ENCODE peak calls at places on chromosomes 7 and 10, in eight cellular contexts. One of them, this sample, is unnamed.

GRCh38 chr7:33726582-33726981 is 178.8 kb upstream of the BMPER start:
- DNase-seq in NCI-H2081 treated with DMSO at 0.1 percent for 48 hours: no peak
- DNase-seq in left ventricle myocardium superior: no peak
- DNase-seq in brain microvascular endothelial cell: no peak
- DNase-seq in erythroblast: no peak
- DNase-seq in MV-4-11: no peak
- DNase-seq in NCI-H1092 treated with DMSO at 0.1 percent for 48 hours: no peak
- DNase-seq in stimulated activated CD4-positive, alpha-beta T cell treated with anti-CD3 and anti-CD28 coated beads, Interleukin-15, amount 100 ng/mL, for 1 hour: no peak
- DNase-seq in this sample: peak; percentile 38

GRCh38 chr7:40147371-40148246 is 12.8 kb downstream of the SUGCT start:
- DNase-seq in brain microvascular endothelial cell: peak; percentile 21
- DNase-seq in stimulated activated CD4-positive, alpha-beta T cell treated with anti-CD3 and anti-CD28 coated beads, Interleukin-15, amount 100 ng/mL, for 1 hour: no peak
- DNase-seq in NCI-H2081 treated with DMSO at 0.1 percent for 48 hours: no peak
- DNase-seq in left ventricle myocardium superior: no peak
- DNase-seq in erythroblast: no peak
- DNase-seq in NCI-H1092 treated with DMSO at 0.1 percent for 48 hours: no peak
- DNase-seq in MV-4-11: no peak
- DNase-seq in this sample: no peak

GRCh38 chr10:84126785-84127167 is 12.5 kb upstream of the GHITM start:
- DNase-seq in left ventricle myocardium superior: no peak
- DNase-seq in brain microvascular endothelial cell: no peak
- DNase-seq in NCI-H1092 treated with DMSO at 0.1 percent for 48 hours: no peak
- DNase-seq in stimulated activated CD4-positive, alpha-beta T cell treated with anti-CD3 and anti-CD28 coated beads, Interleukin-15, amount 100 ng/mL, for 1 hour: no peak
- DNase-seq in erythroblast: no peak
- DNase-seq in NCI-H2081 treated with DMSO at 0.1 percent for 48 hours: no peak
- DNase-seq in MV-4-11: no peak
- DNase-seq in this sample: no peak

GRCh38 chr10:61024801-61025201 is 80.8 kb upstream of the RHOBTB1 start:
- DNase-seq in NCI-H2081 treated with DMSO at 0.1 percent for 48 hours: no peak
- DNase-seq in MV-4-11: no peak
- DNase-seq in left ventricle myocardium superior: no peak
- DNase-seq in stimulated activated CD4-positive, alpha-beta T cell treated with anti-CD3 and anti-CD28 coated beads, Interleukin-15, amount 100 ng/mL, for 1 hour: no peak
- DNase-seq in brain microvascular endothelial cell: peak; percentile 24
- DNase-seq in NCI-H1092 treated with DMSO at 0.1 percent for 48 hours: no peak
- DNase-seq in erythroblast: peak; percentile 1
- DNase-seq in this sample: no peak

GRCh38 chr10:48439581-48440041 is 133.1 kb downstream of the MAPK8 start:
- DNase-seq in left ventricle myocardium superior: no peak
- DNase-seq in erythroblast: no peak
- DNase-seq in MV-4-11: no peak
- DNase-seq in NCI-H2081 treated with DMSO at 0.1 percent for 48 hours: no peak
- DNase-seq in NCI-H1092 treated with DMSO at 0.1 percent for 48 hours: no peak
- DNase-seq in brain microvascular endothelial cell: no peak
- DNase-seq in stimulated activated CD4-positive, alpha-beta T cell treated with anti-CD3 and anti-CD28 coated beads, Interleukin-15, amount 100 ng/mL, for 1 hour: no peak
- DNase-seq in this sample: no peak

GRCh38 chr7:77933394-77933793 is 134.8 kb downstream of the PHTF2 start:
- DNase-seq in brain microvascular endothelial cell: peak; percentile 37
- DNase-seq in NCI-H2081 treated with DMSO at 0.1 percent for 48 hours: no peak
- DNase-seq in erythroblast: no peak
- DNase-seq in NCI-H1092 treated with DMSO at 0.1 percent for 48 hours: no peak
- DNase-seq in MV-4-11: peak; percentile 34
- DNase-seq in left ventricle myocardium superior: no peak
- DNase-seq in stimulated activated CD4-positive, alpha-beta T cell treated with anti-CD3 and anti-CD28 coated beads, Interleukin-15, amount 100 ng/mL, for 1 hour: no peak
- DNase-seq in this sample: peak; percentile 74

GRCh38 chr7:32506266-32507054 is 11.2 kb downstream of the AVL9 start:
- DNase-seq in MV-4-11: peak; percentile 72
- DNase-seq in NCI-H1092 treated with DMSO at 0.1 percent for 48 hours: no peak
- DNase-seq in erythroblast: peak; percentile 89
- DNase-seq in stimulated activated CD4-positive, alpha-beta T cell treated with anti-CD3 and anti-CD28 coated beads, Interleukin-15, amount 100 ng/mL, for 1 hour: no peak
- DNase-seq in NCI-H2081 treated with DMSO at 0.1 percent for 48 hours: no peak
- DNase-seq in brain microvascular endothelial cell: peak; percentile 93
- DNase-seq in left ventricle myocardium superior: no peak
- DNase-seq in this sample: peak; percentile 97

GRCh38 chr7:106704000-106704840 is 43.3 kb upstream of the CCDC71L start:
- DNase-seq in MV-4-11: no peak
- DNase-seq in NCI-H1092 treated with DMSO at 0.1 percent for 48 hours: no peak
- DNase-seq in brain microvascular endothelial cell: no peak
- DNase-seq in NCI-H2081 treated with DMSO at 0.1 percent for 48 hours: no peak
- DNase-seq in stimulated activated CD4-positive, alpha-beta T cell treated with anti-CD3 and anti-CD28 coated beads, Interleukin-15, amount 100 ng/mL, for 1 hour: no peak
- DNase-seq in left ventricle myocardium superior: no peak
- DNase-seq in erythroblast: no peak
- DNase-seq in this sample: no peak

GRCh38 chr7:120961638-120962173 is 11.1 kb downstream of the ING3 start:
- DNase-seq in stimulated activated CD4-positive, alpha-beta T cell treated with anti-CD3 and anti-CD28 coated beads, Interleukin-15, amount 100 ng/mL, for 1 hour: no peak
- DNase-seq in NCI-H1092 treated with DMSO at 0.1 percent for 48 hours: no peak
- DNase-seq in left ventricle myocardium superior: no peak
- DNase-seq in MV-4-11: no peak
- DNase-seq in erythroblast: no peak
- DNase-seq in NCI-H2081 treated with DMSO at 0.1 percent for 48 hours: no peak
- DNase-seq in brain microvascular endothelial cell: no peak
- DNase-seq in this sample: no peak

GRCh38 chr10:77629775-77630565 is 7.6 kb downstream of the KCNMA1 start:
- DNase-seq in stimulated activated CD4-positive, alpha-beta T cell treated with anti-CD3 and anti-CD28 coated beads, Interleukin-15, amount 100 ng/mL, for 1 hour: no peak
- DNase-seq in left ventricle myocardium superior: no peak
- DNase-seq in MV-4-11: no peak
- DNase-seq in NCI-H1092 treated with DMSO at 0.1 percent for 48 hours: no peak
- DNase-seq in brain microvascular endothelial cell: peak; percentile 32
- DNase-seq in NCI-H2081 treated with DMSO at 0.1 percent for 48 hours: no peak
- DNase-seq in erythroblast: no peak
- DNase-seq in this sample: no peak

GRCh38 chr7:72278550-72278949 is 133.6 kb downstream of the CALN1 start:
- DNase-seq in MV-4-11: no peak
- DNase-seq in NCI-H2081 treated with DMSO at 0.1 percent for 48 hours: no peak
- DNase-seq in left ventricle myocardium superior: no peak
- DNase-seq in erythroblast: no peak
- DNase-seq in brain microvascular endothelial cell: no peak
- DNase-seq in NCI-H1092 treated with DMSO at 0.1 percent for 48 hours: no peak
- DNase-seq in stimulated activated CD4-positive, alpha-beta T cell treated with anti-CD3 and anti-CD28 coated beads, Interleukin-15, amount 100 ng/mL, for 1 hour: no peak
- DNase-seq in this sample: no peak

GRCh38 chr7:2258661-2259365 is 16.8 kb downstream of the NUDT1 start:
- DNase-seq in NCI-H2081 treated with DMSO at 0.1 percent for 48 hours: no peak
- DNase-seq in left ventricle myocardium superior: no peak
- DNase-seq in erythroblast: no peak
- DNase-seq in NCI-H1092 treated with DMSO at 0.1 percent for 48 hours: no peak
- DNase-seq in MV-4-11: no peak
- DNase-seq in stimulated activated CD4-positive, alpha-beta T cell treated with anti-CD3 and anti-CD28 coated beads, Interleukin-15, amount 100 ng/mL, for 1 hour: no peak
- DNase-seq in brain microvascular endothelial cell: no peak
- DNase-seq in this sample: no peak

GRCh38 chr7:155372782-155373358 is 75.2 kb downstream of the INSIG1 start:
- DNase-seq in erythroblast: no peak
- DNase-seq in NCI-H2081 treated with DMSO at 0.1 percent for 48 hours: no peak
- DNase-seq in MV-4-11: no peak
- DNase-seq in NCI-H1092 treated with DMSO at 0.1 percent for 48 hours: no peak
- DNase-seq in left ventricle myocardium superior: no peak
- DNase-seq in brain microvascular endothelial cell: no peak
- DNase-seq in stimulated activated CD4-positive, alpha-beta T cell treated with anti-CD3 and anti-CD28 coated beads, Interleukin-15, amount 100 ng/mL, for 1 hour: no peak
- DNase-seq in this sample: no peak

GRCh38 chr10:129470103-129470851 is 3.2 kb downstream of the MGMT start:
- DNase-seq in NCI-H2081 treated with DMSO at 0.1 percent for 48 hours: no peak
- DNase-seq in left ventricle myocardium superior: no peak
- DNase-seq in brain microvascular endothelial cell: no peak
- DNase-seq in stimulated activated CD4-positive, alpha-beta T cell treated with anti-CD3 and anti-CD28 coated beads, Interleukin-15, amount 100 ng/mL, for 1 hour: no peak
- DNase-seq in MV-4-11: no peak
- DNase-seq in NCI-H1092 treated with DMSO at 0.1 percent for 48 hours: no peak
- DNase-seq in erythroblast: no peak
- DNase-seq in this sample: no peak

GRCh38 chr7:15104411-15105092 is 202.0 kb upstream of the DGKB start:
- DNase-seq in erythroblast: no peak
- DNase-seq in brain microvascular endothelial cell: no peak
- DNase-seq in stimulated activated CD4-positive, alpha-beta T cell treated with anti-CD3 and anti-CD28 coated beads, Interleukin-15, amount 100 ng/mL, for 1 hour: no peak
- DNase-seq in NCI-H1092 treated with DMSO at 0.1 percent for 48 hours: peak; percentile 96
- DNase-seq in MV-4-11: no peak
- DNase-seq in NCI-H2081 treated with DMSO at 0.1 percent for 48 hours: peak; percentile 53
- DNase-seq in left ventricle myocardium superior: no peak
- DNase-seq in this sample: no peak

GRCh38 chr7:41060796-41061195 is 642.1 kb downstream of the INHBA start:
- DNase-seq in stimulated activated CD4-positive, alpha-beta T cell treated with anti-CD3 and anti-CD28 coated beads, Interleukin-15, amount 100 ng/mL, for 1 hour: no peak
- DNase-seq in NCI-H2081 treated with DMSO at 0.1 percent for 48 hours: no peak
- DNase-seq in MV-4-11: no peak
- DNase-seq in brain microvascular endothelial cell: no peak
- DNase-seq in left ventricle myocardium superior: no peak
- DNase-seq in erythroblast: no peak
- DNase-seq in NCI-H1092 treated with DMSO at 0.1 percent for 48 hours: no peak
- DNase-seq in this sample: no peak

GRCh38 chr7:28192786-28193581 is 12.4 kb upstream of the JAZF1 start:
- DNase-seq in NCI-H1092 treated with DMSO at 0.1 percent for 48 hours: no peak
- DNase-seq in NCI-H2081 treated with DMSO at 0.1 percent for 48 hours: no peak
- DNase-seq in stimulated activated CD4-positive, alpha-beta T cell treated with anti-CD3 and anti-CD28 coated beads, Interleukin-15, amount 100 ng/mL, for 1 hour: no peak
- DNase-seq in brain microvascular endothelial cell: peak; percentile 43
- DNase-seq in left ventricle myocardium superior: no peak
- DNase-seq in MV-4-11: peak; percentile 19
- DNase-seq in erythroblast: no peak
- DNase-seq in this sample: no peak

GRCh38 chr10:74586088-74586585 is 240.3 kb upstream of the KAT6B start:
- DNase-seq in NCI-H1092 treated with DMSO at 0.1 percent for 48 hours: peak; percentile 46
- DNase-seq in NCI-H2081 treated with DMSO at 0.1 percent for 48 hours: no peak
- DNase-seq in left ventricle myocardium superior: no peak
- DNase-seq in MV-4-11: no peak
- DNase-seq in brain microvascular endothelial cell: no peak
- DNase-seq in erythroblast: no peak
- DNase-seq in stimulated activated CD4-positive, alpha-beta T cell treated with anti-CD3 and anti-CD28 coated beads, Interleukin-15, amount 100 ng/mL, for 1 hour: peak; percentile 6
- DNase-seq in this sample: peak; percentile 35

GRCh38 chr10:75363431-75363830 is 38.1 kb downstream of the ZNF503 start:
- DNase-seq in MV-4-11: no peak
- DNase-seq in erythroblast: no peak
- DNase-seq in stimulated activated CD4-positive, alpha-beta T cell treated with anti-CD3 and anti-CD28 coated beads, Interleukin-15, amount 100 ng/mL, for 1 hour: no peak
- DNase-seq in NCI-H1092 treated with DMSO at 0.1 percent for 48 hours: no peak
- DNase-seq in left ventricle myocardium superior: no peak
- DNase-seq in brain microvascular endothelial cell: no peak
- DNase-seq in NCI-H2081 treated with DMSO at 0.1 percent for 48 hours: no peak
- DNase-seq in this sample: no peak

GRCh38 chr10:22803201-22803895 is 89.0 kb upstream of the PIP4K2A start:
- DNase-seq in NCI-H1092 treated with DMSO at 0.1 percent for 48 hours: no peak
- DNase-seq in brain microvascular endothelial cell: no peak
- DNase-seq in left ventricle myocardium superior: no peak
- DNase-seq in erythroblast: no peak
- DNase-seq in NCI-H2081 treated with DMSO at 0.1 percent for 48 hours: no peak
- DNase-seq in stimulated activated CD4-positive, alpha-beta T cell treated with anti-CD3 and anti-CD28 coated beads, Interleukin-15, amount 100 ng/mL, for 1 hour: no peak
- DNase-seq in MV-4-11: no peak
- DNase-seq in this sample: no peak

GRCh38 chr7:32587431-32587948 is 92.2 kb downstream of the AVL9 start:
- DNase-seq in MV-4-11: no peak
- DNase-seq in NCI-H2081 treated with DMSO at 0.1 percent for 48 hours: no peak
- DNase-seq in left ventricle myocardium superior: no peak
- DNase-seq in erythroblast: no peak
- DNase-seq in stimulated activated CD4-positive, alpha-beta T cell treated with anti-CD3 and anti-CD28 coated beads, Interleukin-15, amount 100 ng/mL, for 1 hour: no peak
- DNase-seq in brain microvascular endothelial cell: peak; percentile 90
- DNase-seq in NCI-H1092 treated with DMSO at 0.1 percent for 48 hours: no peak
- DNase-seq in this sample: peak; percentile 97